ENCODE peak calls at places on chromosomes 2 and 18, in four cellular contexts. D is uterus; O is NCI-H774; N is stimulated activated CD4-positive, alpha-beta T cell treated with anti-CD3 and anti-CD28 coated beads, Interleukin-4, amount 100 ng/mL, for 48 hours. Y is an unnamed sample.

GRCh38 chr2:46381871-46382270 is 84.7 kb downstream of the EPAS1 start:
- DNase-seq in D (no peak), O (no peak), N (no peak), Y (no peak)

GRCh38 chr2:135055182-135055786 is 3.2 kb downstream of the RAB3GAP1 start:
- DNase-seq in D (no peak), O (no peak), N (no peak), Y (peak)

GRCh38 chr2:70469435-70469834 is 84.2 kb downstream of the TGFA start:
- DNase-seq in D (no peak), O (no peak), N (no peak), Y (no peak)

GRCh38 chr2:174340400-174341300 is 5.9 kb downstream of the SP9 start:
- DNase-seq in D (no peak), O (no peak), N (no peak), Y (peak)

GRCh38 chr18:11268691-11269686 is 119.6 kb upstream of the PIEZO2 start:
- DNase-seq in D (no peak), O (no peak), N (no peak), Y (peak)

GRCh38 chr2:208183937-208184336 is 5.9 kb downstream of the C2orf80 start:
- DNase-seq in D (no peak), O (no peak), N (no peak), Y (no peak)

GRCh38 chr2:41313082-41313481 is 734.7 kb upstream of the PKDCC start:
- DNase-seq in D (no peak), O (no peak), N (no peak), Y (no peak)

GRCh38 chr2:128315829-128316776 is 2.6 kb downstream of the HS6ST1 start:
- DNase-seq in D (no peak), O (no peak), N (no peak), Y (no peak)

GRCh38 chr2:215430528-215431187 is 5.2 kb downstream of the FN1 start:
- DNase-seq in D (no peak), O (no peak), N (no peak), Y (peak)

GRCh38 chr18:57619881-57620280 is 1.8 kb downstream of the NARS1 start:
- DNase-seq in D (no peak), O (no peak), N (no peak), Y (no peak)

Y was measured in EL.